ENCODE peak calls at places on chromosomes 13 and 19, in four cellular contexts. O, C, H and D are unnamed samples.

GRCh38 chr19:50332264-50333038 is 3.3 kb upstream of the KCNC3 start:
- DNase-seq in O (peak; percentile 48), H (no peak), C (no peak), D (peak; percentile 24)

GRCh38 chr13:76829572-76830327 is 56.5 kb downstream of the KCTD12 start:
- DNase-seq in C (no peak), O (no peak), H (no peak), D (no peak)

GRCh38 chr19:10227215-10227971 is 3.7 kb downstream of the S1PR2 start:
- DNase-seq in O (no peak), C (no peak), H (no peak), D (no peak)

GRCh38 chr19:29118384-29118783 is 94.6 kb downstream of the UQCRFS1 start:
- DNase-seq in O (no peak), C (no peak), H (no peak), D (no peak)

GRCh38 chr19:12289790-12290065 is 5.0 kb downstream of the ZNF44 start:
- DNase-seq in C (no peak), O (no peak), H (no peak), D (no peak)

GRCh38 chr13:109345433-109345941 is 440.9 kb downstream of the IRS2 start:
- DNase-seq in C (no peak), H (no peak), O (no peak), D (no peak)

GRCh38 chr13:51676739-51677138 is 92.5 kb downstream of the WDFY2 start:
- DNase-seq in O (no peak), H (no peak), C (no peak), D (no peak)

GRCh38 chr13:46908511-46908910 is 11.7 kb upstream of the HTR2A start:
- DNase-seq in C (no peak), H (no peak), O (no peak), D (no peak)

GRCh38 chr19:33373701-33374405 is at the start of gene CEBPG:
- DNase-seq in O (peak; percentile 63), H (peak; percentile 69), C (peak; percentile 61), D (peak; percentile 87)

GRCh38 chr13:33940898-33941297 is 122.9 kb downstream of the RFC3 start:
- DNase-seq in H (no peak), O (no peak), C (peak; percentile 1), D (no peak)

GRCh38 chr19:49133621-49134454 is 14.5 kb downstream of the PPFIA3 start:
- DNase-seq in O (no peak), H (peak; percentile 68), C (no peak), D (no peak)

GRCh38 chr13:100630564-100630963 is 42.0 kb upstream of the GGACT start:
- DNase-seq in H (no peak), C (no peak), O (no peak), D (no peak)

GRCh38 chr19:4559569-4559968 is at the start of gene SEMA6B:
- DNase-seq in H (no peak), C (no peak), O (no peak), D (no peak)

GRCh38 chr19:48548253-48548911 is 3.6 kb upstream of the SULT2B1 start:
- DNase-seq in C (no peak), O (no peak), H (no peak), D (no peak)

GRCh38 chr19:40807147-40808020 is 8.4 kb downstream of the EGLN2 start:
- DNase-seq in C (no peak), O (no peak), H (no peak), D (no peak)

GRCh38 chr19:19526581-19527370 is 1.9 kb upstream of the YJEFN3 start:
- DNase-seq in C (no peak), H (no peak), O (no peak), D (peak; percentile 76)

GRCh38 chr13:20192470-20193141 is at the start of gene GJB2:
- DNase-seq in H (peak; percentile 22), C (no peak), O (no peak), D (no peak)

GRCh38 chr19:30118760-30119159 is 176.7 kb downstream of the URI1 start:
- DNase-seq in O (no peak), C (no peak), H (no peak), D (no peak)

GRCh38 chr19:31627824-31628223 is 278.6 kb upstream of the TSHZ3 start:
- DNase-seq in H (no peak), O (no peak), C (no peak), D (no peak)

GRCh38 chr13:114068723-114069322 is 63.6 kb downstream of the RASA3 start:
- DNase-seq in H (no peak), C (no peak), O (no peak), D (no peak)

GRCh38 chr19:48630289-48631036 is 6.7 kb downstream of the DBP start:
- DNase-seq in O (no peak), H (peak; percentile 11), C (no peak), D (no peak)

GRCh38 chr19:29001922-29002247 is 211.1 kb downstream of the UQCRFS1 start:
- DNase-seq in H (no peak), O (no peak), C (no peak), D (no peak)

GRCh38 chr19:5974721-5975387 is 3.1 kb downstream of the RANBP3 start:
- DNase-seq in O (peak; percentile 67), C (no peak), H (peak; percentile 57), D (peak; percentile 67)

GRCh38 chr19:2428756-2429711 is 1.6 kb upstream of the TIMM13 start:
- DNase-seq in H (no peak), O (no peak), C (no peak), D (no peak)

GRCh38 chr19:58265100-58265499 is 13.7 kb upstream of the ZNF8 start:
- DNase-seq in O (no peak), H (no peak), C (no peak), D (no peak)

GRCh38 chr13:84873951-84874350 is 925.3 kb downstream of the SLITRK6 start:
- DNase-seq in C (no peak), H (no peak), O (no peak), D (no peak)

GRCh38 chr13:50377726-50378270 is 362.6 kb downstream of the KCNRG start:
- DNase-seq in H (no peak), C (no peak), O (no peak), D (no peak)

GRCh38 chr13:111875922-111876321 is 191.0 kb upstream of the SOX1 start:
- DNase-seq in C (no peak), O (no peak), H (no peak), D (no peak)

GRCh38 chr13:51794959-51795358 is 9.0 kb downstream of the DHRS12 start:
- DNase-seq in C (no peak), O (no peak), H (no peak), D (no peak)

GRCh38 chr13:114109646-114110045 is 22.8 kb downstream of the RASA3 start:
- DNase-seq in O (no peak), H (peak; percentile 69), C (no peak), D (no peak)

GRCh38 chr19:33248553-33248953 is 22.9 kb upstream of the SLC7A10 start:
- DNase-seq in C (no peak), O (no peak), H (no peak), D (no peak)

GRCh38 chr19:11242864-11243797 is 3.7 kb downstream of the ANGPTL8 start:
- DNase-seq in H (peak; percentile 96), C (peak; percentile 78), O (peak; percentile 87), D (peak; percentile 98)

GRCh38 chr19:21023901-21024300 is 3.4 kb downstream of the ZNF430 start:
- DNase-seq in C (no peak), H (no peak), O (no peak), D (no peak)

GRCh38 chr13:107211073-107211472 is 643.1 kb upstream of the ARGLU1 start:
- DNase-seq in C (peak; percentile 36), H (peak; percentile 64), O (peak; percentile 67), D (peak; percentile 59)

GRCh38 chr19:48752511-48753365 is at the start of gene FUT1:
- DNase-seq in H (peak; percentile 32), O (peak; percentile 40), C (no peak), D (peak; percentile 54)

GRCh38 chr13:27194895-27195764 is 23.5 kb upstream of the USP12 start:
- DNase-seq in O (no peak), C (peak; percentile 40), H (no peak), D (no peak)

GRCh38 chr19:50223439-50223716 is 20.0 kb downstream of the MYH14 start:
- DNase-seq in C (no peak), O (no peak), H (no peak), D (no peak)